ENCODE peak calls at places on chromosome 7, in ten cellular contexts. E is left lung; H is activated B cell treated with CpG ODN at 0.5 μM for 24 hours; L is heart left ventricle; G is T-helper 17 cell; N is activated naive CD4-positive, alpha-beta T cell treated with anti-CD3 and anti-CD28 coated beads, Interleukin-2, amount 50 U/mL, for 72 hours; C is left cardiac atrium; P is upper lobe of left lung; M is naive thymus-derived CD4-positive, alpha-beta T cell; I is lower lobe of right lung. V is an unnamed sample.

GRCh38 chr7:97959046-97959445 is 30.9 kb downstream of the OCM2 start:
- ATAC-seq in M (no peak), N (peak; percentile 77), P (no peak), G (no peak), C (no peak), I (no peak), H (no peak), L (no peak), E (no peak), V (no peak)

GRCh38 chr7:106178593-106179134 is 66.6 kb upstream of the SYPL1 start:
- ATAC-seq in N (no peak), M (no peak), C (peak; percentile 72), L (peak; percentile 77), E (peak; percentile 59), P (no peak), H (no peak), G (no peak), I (peak; percentile 12), V (no peak)

GRCh38 chr7:116652793-116653192 is 19.2 kb upstream of the MET start:
- ATAC-seq in L (no peak), N (peak; percentile 84), P (no peak), C (no peak), G (no peak), H (no peak), M (no peak), E (no peak), I (no peak), V (no peak)

GRCh38 chr7:35624299-35625186 is 70.4 kb downstream of the HERPUD2 start:
- ATAC-seq in L (peak; percentile 76), H (peak; percentile 86), N (peak; percentile 81), I (peak; percentile 83), E (peak; percentile 89), M (peak; percentile 88), G (peak; percentile 84), P (peak; percentile 88), C (peak; percentile 79), V (peak; percentile 77)

GRCh38 chr7:36736090-36736826 is 12.0 kb upstream of the AOAH start:
- ATAC-seq in M (peak; percentile 48), H (peak; percentile 9), P (no peak), C (no peak), E (no peak), L (no peak), I (no peak), G (no peak), N (peak; percentile 48), V (peak; percentile 52)

GRCh38 chr7:47649901-47650300 is 68.0 kb upstream of the TNS3 start:
- ATAC-seq in G (no peak), P (no peak), M (no peak), C (no peak), I (no peak), E (no peak), H (no peak), N (no peak), L (no peak), V (no peak)

GRCh38 chr7:121913947-121914346 is 41.0 kb downstream of the PTPRZ1 start:
- ATAC-seq in C (no peak), N (no peak), E (no peak), H (no peak), I (no peak), M (no peak), L (no peak), P (no peak), G (no peak), V (no peak)

GRCh38 chr7:49497471-49497870 is 276.0 kb upstream of the VWC2 start:
- ATAC-seq in M (no peak), I (no peak), C (no peak), P (no peak), N (no peak), G (no peak), L (no peak), H (no peak), E (no peak), V (no peak)

GRCh38 chr7:42883950-42884349 is 27.9 kb downstream of the C7orf25 start:
- ATAC-seq in L (peak; percentile 38), M (no peak), E (peak; percentile 58), I (peak; percentile 69), C (no peak), H (peak; percentile 60), P (no peak), N (no peak), G (no peak), V (peak; percentile 37)

GRCh38 chr7:84548366-84549085 is 353.9 kb upstream of the SEMA3A start:
- ATAC-seq in I (no peak), H (no peak), M (no peak), E (peak; percentile 47), G (no peak), L (no peak), C (no peak), N (no peak), P (no peak), V (no peak)

GRCh38 chr7:105298004-105298403 is 90.7 kb downstream of the SRPK2 start:
- ATAC-seq in M (no peak), C (no peak), H (no peak), I (no peak), N (peak; percentile 69), L (no peak), E (no peak), G (peak; percentile 33), P (no peak), V (peak; percentile 43)

GRCh38 chr7:77504951-77505350 is 32.1 kb upstream of the PTPN12 start:
- ATAC-seq in H (no peak), N (no peak), C (no peak), L (no peak), E (no peak), P (no peak), M (no peak), I (no peak), G (no peak), V (no peak)

GRCh38 chr7:90266808-90267207 is 21.8 kb downstream of the CFAP69 start:
- ATAC-seq in G (no peak), P (peak; percentile 75), I (no peak), M (no peak), H (no peak), C (peak; percentile 74), L (no peak), E (peak; percentile 44), N (no peak), V (no peak)

GRCh38 chr7:2582006-2582735 is 23.4 kb downstream of the IQCE start:
- ATAC-seq in E (no peak), M (no peak), G (no peak), C (no peak), L (no peak), I (no peak), H (no peak), P (no peak), N (no peak), V (no peak)